ENCODE peak calls at places on chromosome 5, in six cellular contexts. O, X, G, E, S and F are unnamed samples.

GRCh38 chr5:39106332-39106731 is 32.1 kb upstream of the RICTOR start:
- DNase-seq in O (no peak), X (no peak), G (no peak), E (no peak), S (no peak), F (no peak)

GRCh38 chr5:80318212-80318611 is 1.6 kb upstream of the SPZ1 start:
- DNase-seq in O (peak), X (no peak), G (no peak), E (no peak), S (no peak), F (no peak)

GRCh38 chr5:165057156-165057555 is 1551.7 kb downstream of the MAT2B start:
- DNase-seq in O (no peak), X (no peak), G (no peak), E (no peak), S (no peak), F (no peak)

GRCh38 chr5:135313405-135313804 is 85.6 kb downstream of the MACROH2A1 start:
- DNase-seq in O (no peak), X (no peak), G (no peak), E (no peak), S (no peak), F (no peak)

GRCh38 chr5:112436139-112436538 is 17.1 kb upstream of the EPB41L4A start:
- DNase-seq in O (no peak), X (no peak), G (no peak), E (no peak), S (no peak), F (no peak)

GRCh38 chr5:132428811-132429440 is 59.4 kb downstream of the SLC22A5 start:
- DNase-seq in O (no peak), X (peak), G (no peak), E (no peak), S (no peak), F (no peak)

GRCh38 chr5:60520451-60521210 is 179.3 kb downstream of the DEPDC1B start:
- DNase-seq in O (no peak), X (no peak), G (no peak), E (no peak), S (no peak), F (no peak)

GRCh38 chr5:128358826-128359225 is 179.2 kb downstream of the FBN2 start:
- DNase-seq in O (no peak), X (peak), G (no peak), E (no peak), S (no peak), F (no peak)

GRCh38 chr5:56319281-56320242 is 86.4 kb upstream of the ANKRD55 start:
- DNase-seq in O (no peak), X (no peak), G (no peak), E (no peak), S (peak), F (no peak)

GRCh38 chr5:4229414-4229813 is 633.8 kb downstream of the IRX1 start:
- DNase-seq in O (no peak), X (no peak), G (no peak), E (no peak), S (no peak), F (no peak)

GRCh38 chr5:125410501-125411162 is 664.2 kb upstream of the ZNF608 start:
- DNase-seq in O (peak), X (no peak), G (no peak), E (no peak), S (no peak), F (peak)

GRCh38 chr5:125412051-125412560 is 665.7 kb upstream of the ZNF608 start:
- DNase-seq in O (peak), X (no peak), G (no peak), E (no peak), S (no peak), F (peak)

GRCh38 chr5:125413861-125414260 is 667.4 kb upstream of the ZNF608 start:
- DNase-seq in O (no peak), X (no peak), G (no peak), E (no peak), S (no peak), F (no peak)

GRCh38 chr5:125411163-125412050 is 665.0 kb upstream of the ZNF608 start:
- DNase-seq in O (peak), X (no peak), G (peak), E (no peak), S (no peak), F (peak)

GRCh38 chr5:125412561-125413535 is 666.4 kb upstream of the ZNF608 start:
- DNase-seq in O (peak), X (no peak), G (peak), E (peak), S (peak), F (peak)
- TF ChIP-seq CTCF in O (peak), X (peak), G (peak), E (no peak), S (peak), F (peak)

GRCh38 chr5:110441035-110441434 is 285.4 kb downstream of the TMEM232 start:
- DNase-seq in O (no peak), X (no peak), G (no peak), E (no peak), S (no peak), F (peak)
- TF ChIP-seq CTCF in O (peak), X (peak), G (no peak), E (no peak), S (peak), F (peak)

GRCh38 chr5:69367697-69368279 is 1.5 kb downstream of the AK6 start:
- DNase-seq in O (no peak), X (no peak), G (no peak), E (no peak), S (no peak), F (no peak)
- TF ChIP-seq CTCF in O (no peak), X (no peak), G (no peak), E (no peak), S (no peak), F (no peak)

DNA sequence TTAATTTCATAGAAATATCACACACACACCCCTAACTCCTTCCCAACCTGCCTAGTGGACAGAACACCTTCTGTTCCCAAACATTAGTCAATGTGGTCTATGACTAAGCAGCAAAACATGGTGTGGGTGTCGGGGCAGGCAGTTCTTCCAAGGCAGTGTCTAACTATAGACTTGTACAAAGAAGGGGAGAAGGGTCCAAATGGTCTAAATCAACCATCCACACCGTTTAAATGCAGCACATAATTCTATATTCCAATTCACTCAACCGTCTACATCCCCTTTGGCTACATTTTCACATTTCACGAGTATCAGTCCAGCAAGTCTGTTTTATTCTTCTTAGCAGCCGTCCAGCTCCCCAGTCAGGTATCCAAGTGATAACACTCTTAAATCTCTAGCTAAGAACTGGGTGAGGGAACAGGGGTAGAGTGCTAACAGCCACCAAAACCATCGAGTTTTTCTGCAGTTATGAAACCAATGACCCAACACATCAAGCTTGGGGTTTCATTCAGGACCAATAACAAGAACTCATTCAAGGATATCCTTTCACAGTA is 3.4 kb downstream of the ZNF608 start:
- DNase-seq in O (no peak), X (no peak), G (no peak), E (no peak), S (peak), F (peak)
- TF ChIP-seq CTCF in O (no peak), X (no peak), G (no peak), E (no peak), S (no peak), F (no peak)

DNA sequence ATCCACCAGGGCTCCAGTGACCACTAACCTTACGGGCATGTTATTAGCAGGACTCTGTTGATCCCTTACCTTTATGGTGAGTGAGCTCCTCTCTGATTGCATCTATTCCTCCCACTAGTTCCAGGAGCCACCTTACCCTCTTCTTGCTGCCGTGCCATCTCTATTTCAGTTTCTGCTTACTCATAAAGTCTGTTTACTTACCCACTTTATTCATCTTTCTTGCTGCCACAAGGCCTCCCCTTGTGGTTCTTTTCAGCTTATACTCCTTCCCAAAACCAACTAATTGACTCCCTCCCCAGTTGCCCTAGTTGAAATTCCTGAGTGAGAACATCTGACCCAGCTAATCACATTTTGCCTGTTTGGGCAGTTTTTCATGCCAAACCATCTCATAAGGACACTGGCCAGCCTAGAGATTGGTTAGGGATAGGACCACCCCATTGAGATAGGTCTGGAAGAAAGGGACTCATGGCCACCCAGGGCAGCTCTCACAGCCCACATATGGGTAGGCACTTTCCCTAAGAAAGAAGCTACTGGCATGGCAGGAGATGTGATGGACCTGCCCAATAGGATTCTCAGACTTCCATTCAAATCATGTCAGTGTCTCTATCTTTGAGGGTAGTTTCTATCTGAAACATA is 412.7 kb downstream of the EFNA5 start:
- DNase-seq in O (no peak), X (no peak), G (no peak), E (no peak), S (no peak), F (no peak)
- TF ChIP-seq CTCF in O (no peak), X (no peak), G (no peak), E (no peak), S (no peak), F (no peak)

GRCh38 chr5:167096816-167097215 is 1194.6 kb upstream of the WWC1 start:
- DNase-seq in O (no peak), X (no peak), G (no peak), E (no peak), S (no peak), F (no peak)
- TF ChIP-seq CTCF in O (no peak), X (no peak), G (no peak), E (no peak), S (no peak), F (no peak)